ENCODE peak calls at places on chromosomes 4 and X, in nine cellular contexts. L is epithelial cell of prostate, G is WTC11, Y is T-cell, J is retinal pigment epithelial cell, I is Ammon's horn, D is activated T-helper 1 cell treated with Interleukin-2 at 50 U/mL for 16 hours, F is H4, A is mucosa of descending colon. W is an unnamed sample.

GRCh38 chr4:156594619-156595018 is 377.0 kb downstream of the PDGFC start:
- DNase-seq in D (no peak), F (no peak), A (peak; percentile 43), I (peak; percentile 67), G (no peak), J (no peak), Y (no peak), L (no peak), W (peak; percentile 39)

GRCh38 chr4:121551881-121552280 is 144.9 kb downstream of the ANXA5 start:
- DNase-seq in Y (no peak), G (no peak), D (no peak), J (no peak), F (no peak), L (no peak), I (no peak), A (no peak), W (no peak)

GRCh38 chrX:37646254-37646653 is 39.3 kb upstream of the XK start:
- DNase-seq in Y (no peak), I (no peak), J (no peak), D (no peak), G (no peak), L (no peak), A (no peak), F (no peak), W (no peak)

GRCh38 chr4:111775908-111776307 is 369.3 kb upstream of the FAM241A start:
- DNase-seq in L (no peak), I (no peak), D (no peak), G (no peak), A (no peak), Y (no peak), F (no peak), J (no peak), W (peak; percentile 88)

GRCh38 chr4:53653484-53654053 is 62.3 kb upstream of the LNX1 start:
- DNase-seq in D (no peak), F (peak; percentile 33), Y (no peak), L (no peak), G (no peak), J (no peak), A (peak; percentile 58), I (no peak), W (no peak)

GRCh38 chr4:146033149-146033548 is 94.5 kb upstream of the ZNF827 start:
- DNase-seq in Y (no peak), L (peak; percentile 14), J (no peak), F (no peak), I (no peak), G (peak; percentile 17), A (peak; percentile 80), D (no peak), W (peak; percentile 34)

GRCh38 chr4:103306870-103307345 is 108.8 kb upstream of the CENPE start:
- DNase-seq in J (no peak), A (peak; percentile 39), L (no peak), Y (no peak), I (peak; percentile 84), F (peak; percentile 14), G (no peak), D (no peak), W (no peak)

GRCh38 chr4:113502476-113502875 is 259.1 kb downstream of the CAMK2D start:
- DNase-seq in J (no peak), G (no peak), A (no peak), L (peak; percentile 68), Y (no peak), I (no peak), D (no peak), F (no peak), W (peak; percentile 54)

GRCh38 chr4:159682996-159683395 is 580.1 kb downstream of the RAPGEF2 start:
- DNase-seq in G (no peak), J (no peak), I (no peak), L (no peak), D (no peak), Y (no peak), F (peak; percentile 63), A (no peak), W (no peak)

GRCh38 chr4:83320548-83320947 is 14.1 kb downstream of the HPSE start:
- DNase-seq in J (no peak), A (peak; percentile 23), G (no peak), Y (no peak), D (no peak), I (peak; percentile 73), L (no peak), F (no peak), W (peak; percentile 28)

GRCh38 chr4:105620640-105621323 is 68.4 kb downstream of the ARHGEF38 start:
- DNase-seq in F (peak; percentile 80), L (peak; percentile 44), J (peak; percentile 75), D (no peak), A (no peak), Y (no peak), G (no peak), I (no peak), W (peak; percentile 53)

GRCh38 chr4:68271851-68272756 is 26.6 kb upstream of the TMPRSS11B start:
- DNase-seq in Y (no peak), L (peak; percentile 3), I (peak; percentile 65), D (no peak), J (no peak), A (peak; percentile 6), G (peak; percentile 32), F (peak; percentile 45), W (no peak)

GRCh38 chrX:19958530-19959486 is 32.1 kb downstream of the BCLAF3 start:
- DNase-seq in L (no peak), A (no peak), D (no peak), J (no peak), Y (no peak), F (peak; percentile 3), G (no peak), I (no peak), W (no peak)

GRCh38 chrX:45806410-45807121 is 605.9 kb upstream of the DIPK2B start:
- DNase-seq in G (no peak), J (no peak), Y (peak; percentile 26), A (peak; percentile 11), L (no peak), I (no peak), D (peak; percentile 11), F (peak; percentile 87), W (no peak)

GRCh38 chr4:99323761-99324160 is 2.6 kb upstream of the ADH1B start:
- DNase-seq in J (no peak), Y (no peak), F (no peak), A (no peak), L (no peak), G (no peak), D (no peak), I (no peak), W (no peak)

GRCh38 chr4:141609243-141609642 is 27.1 kb upstream of the IL15 start:
- DNase-seq in F (peak; percentile 13), I (no peak), L (no peak), A (no peak), D (no peak), G (no peak), J (peak; percentile 76), Y (no peak), W (no peak)

GRCh38 chr4:86946868-86947493 is 12.2 kb downstream of the AFF1 start:
- DNase-seq in D (no peak), F (no peak), I (no peak), G (no peak), L (no peak), J (no peak), Y (no peak), A (no peak), W (no peak)

GRCh38 chrX:141220342-141221008 is 21.8 kb downstream of the SPANXC start:
- DNase-seq in F (peak; percentile 73), Y (no peak), L (peak; percentile 16), D (no peak), I (no peak), G (no peak), A (no peak), J (peak; percentile 36), W (peak; percentile 71)

GRCh38 chrX:22690116-22690515 is 309.6 kb upstream of the DDX53 start:
- DNase-seq in A (no peak), G (peak; percentile 8), Y (no peak), I (peak; percentile 2), L (no peak), J (no peak), D (no peak), F (peak; percentile 27), W (no peak)

GRCh38 chr4:173835863-173836262 is 305.8 kb upstream of the HAND2 start:
- DNase-seq in Y (no peak), D (no peak), J (peak; percentile 46), G (no peak), A (no peak), F (peak; percentile 63), I (peak; percentile 16), L (no peak), W (no peak)

GRCh38 chrX:118370921-118371624 is 25.2 kb downstream of the WDR44 start:
- DNase-seq in F (no peak), D (no peak), Y (no peak), J (no peak), L (no peak), I (no peak), A (no peak), G (no peak), W (peak; percentile 62)

GRCh38 chrX:134716620-134717012 is 58.3 kb upstream of the PLAC1 start:
- DNase-seq in D (no peak), J (no peak), A (no peak), Y (no peak), F (no peak), I (no peak), G (no peak), L (no peak), W (no peak)

GRCh38 chr4:164815711-164816110 is 61.3 kb upstream of the APELA start:
- DNase-seq in Y (no peak), G (no peak), D (no peak), I (no peak), F (no peak), J (no peak), L (no peak), A (no peak), W (no peak)